ENCODE peak calls at places on chromosomes 12 and 14, in nine cellular contexts. One of them, this sample, is unnamed.

GRCh38 chr14:70642313-70643235 is 858 bp downstream of the TTC9 start:
- DNase-seq in mucosa of gallbladder: no peak
- DNase-seq in NCI-H2171 treated with DMSO at 0.1 percent for 48 hours: peak; percentile 36
- DNase-seq in activated T-cell treated with anti-CD3 and anti-CD28 coated beads for 1 hour: peak; percentile 25
- DNase-seq in head of caudate nucleus: no peak
- DNase-seq in stimulated activated CD4-positive, alpha-beta T cell treated with anti-CD3 and anti-CD28 coated beads, Interleukin-12 subunit alpha, Interleukin-12 subunit beta, amount 100 ng/mL, for 48 hours: no peak
- DNase-seq in adipocyte: peak; percentile 1
- DNase-seq in NT2/D1: no peak
- DNase-seq in stimulated activated CD8-positive, alpha-beta memory T cell treated with anti-CD3 and anti-CD28 coated beads, Interleukin-15, amount 100 ng/mL, for 4 hours: no peak
- DNase-seq in this sample: no peak

GRCh38 chr14:103555559-103556337 is 6.7 kb downstream of the BAG5 start:
- DNase-seq in activated T-cell treated with anti-CD3 and anti-CD28 coated beads for 1 hour: no peak
- DNase-seq in adipocyte: no peak
- DNase-seq in stimulated activated CD4-positive, alpha-beta T cell treated with anti-CD3 and anti-CD28 coated beads, Interleukin-12 subunit alpha, Interleukin-12 subunit beta, amount 100 ng/mL, for 48 hours: no peak
- DNase-seq in head of caudate nucleus: no peak
- DNase-seq in mucosa of gallbladder: no peak
- DNase-seq in NCI-H2171 treated with DMSO at 0.1 percent for 48 hours: no peak
- DNase-seq in stimulated activated CD8-positive, alpha-beta memory T cell treated with anti-CD3 and anti-CD28 coated beads, Interleukin-15, amount 100 ng/mL, for 4 hours: no peak
- DNase-seq in NT2/D1: no peak
- DNase-seq in this sample: no peak

GRCh38 chr14:90483551-90483950 is 86.7 kb downstream of the CALM1 start:
- DNase-seq in activated T-cell treated with anti-CD3 and anti-CD28 coated beads for 1 hour: peak; percentile 22
- DNase-seq in NT2/D1: no peak
- DNase-seq in stimulated activated CD4-positive, alpha-beta T cell treated with anti-CD3 and anti-CD28 coated beads, Interleukin-12 subunit alpha, Interleukin-12 subunit beta, amount 100 ng/mL, for 48 hours: no peak
- DNase-seq in NCI-H2171 treated with DMSO at 0.1 percent for 48 hours: peak; percentile 68
- DNase-seq in mucosa of gallbladder: peak; percentile 75
- DNase-seq in adipocyte: no peak
- DNase-seq in stimulated activated CD8-positive, alpha-beta memory T cell treated with anti-CD3 and anti-CD28 coated beads, Interleukin-15, amount 100 ng/mL, for 4 hours: no peak
- DNase-seq in head of caudate nucleus: no peak
- DNase-seq in this sample: no peak

GRCh38 chr12:14138495-14138894 is 157.1 kb upstream of the GRIN2B start:
- DNase-seq in stimulated activated CD4-positive, alpha-beta T cell treated with anti-CD3 and anti-CD28 coated beads, Interleukin-12 subunit alpha, Interleukin-12 subunit beta, amount 100 ng/mL, for 48 hours: no peak
- DNase-seq in NT2/D1: no peak
- DNase-seq in mucosa of gallbladder: no peak
- DNase-seq in adipocyte: no peak
- DNase-seq in NCI-H2171 treated with DMSO at 0.1 percent for 48 hours: no peak
- DNase-seq in stimulated activated CD8-positive, alpha-beta memory T cell treated with anti-CD3 and anti-CD28 coated beads, Interleukin-15, amount 100 ng/mL, for 4 hours: no peak
- DNase-seq in head of caudate nucleus: no peak
- DNase-seq in activated T-cell treated with anti-CD3 and anti-CD28 coated beads for 1 hour: no peak
- DNase-seq in this sample: no peak

GRCh38 chr14:26888592-26888991 is 290.8 kb upstream of the NOVA1 start:
- DNase-seq in stimulated activated CD8-positive, alpha-beta memory T cell treated with anti-CD3 and anti-CD28 coated beads, Interleukin-15, amount 100 ng/mL, for 4 hours: no peak
- DNase-seq in mucosa of gallbladder: no peak
- DNase-seq in NT2/D1: no peak
- DNase-seq in adipocyte: no peak
- DNase-seq in activated T-cell treated with anti-CD3 and anti-CD28 coated beads for 1 hour: no peak
- DNase-seq in head of caudate nucleus: no peak
- DNase-seq in NCI-H2171 treated with DMSO at 0.1 percent for 48 hours: no peak
- DNase-seq in stimulated activated CD4-positive, alpha-beta T cell treated with anti-CD3 and anti-CD28 coated beads, Interleukin-12 subunit alpha, Interleukin-12 subunit beta, amount 100 ng/mL, for 48 hours: no peak
- DNase-seq in this sample: no peak

GRCh38 chr12:49031573-49032161 is 13.1 kb upstream of the PRKAG1 start:
- DNase-seq in NT2/D1: no peak
- DNase-seq in activated T-cell treated with anti-CD3 and anti-CD28 coated beads for 1 hour: no peak
- DNase-seq in head of caudate nucleus: no peak
- DNase-seq in mucosa of gallbladder: no peak
- DNase-seq in NCI-H2171 treated with DMSO at 0.1 percent for 48 hours: no peak
- DNase-seq in stimulated activated CD8-positive, alpha-beta memory T cell treated with anti-CD3 and anti-CD28 coated beads, Interleukin-15, amount 100 ng/mL, for 4 hours: no peak
- DNase-seq in stimulated activated CD4-positive, alpha-beta T cell treated with anti-CD3 and anti-CD28 coated beads, Interleukin-12 subunit alpha, Interleukin-12 subunit beta, amount 100 ng/mL, for 48 hours: no peak
- DNase-seq in adipocyte: no peak
- DNase-seq in this sample: no peak

GRCh38 chr14:36198378-36198777 is 21.9 kb upstream of the PTCSC3 start:
- DNase-seq in activated T-cell treated with anti-CD3 and anti-CD28 coated beads for 1 hour: no peak
- DNase-seq in NCI-H2171 treated with DMSO at 0.1 percent for 48 hours: no peak
- DNase-seq in adipocyte: no peak
- DNase-seq in NT2/D1: no peak
- DNase-seq in stimulated activated CD4-positive, alpha-beta T cell treated with anti-CD3 and anti-CD28 coated beads, Interleukin-12 subunit alpha, Interleukin-12 subunit beta, amount 100 ng/mL, for 48 hours: no peak
- DNase-seq in mucosa of gallbladder: no peak
- DNase-seq in stimulated activated CD8-positive, alpha-beta memory T cell treated with anti-CD3 and anti-CD28 coated beads, Interleukin-15, amount 100 ng/mL, for 4 hours: no peak
- DNase-seq in head of caudate nucleus: no peak
- DNase-seq in this sample: no peak

GRCh38 chr12:95820096-95820703 is 29.6 kb upstream of the NTN4 start:
- DNase-seq in adipocyte: peak; percentile 80
- DNase-seq in NT2/D1: no peak
- DNase-seq in stimulated activated CD8-positive, alpha-beta memory T cell treated with anti-CD3 and anti-CD28 coated beads, Interleukin-15, amount 100 ng/mL, for 4 hours: no peak
- DNase-seq in activated T-cell treated with anti-CD3 and anti-CD28 coated beads for 1 hour: no peak
- DNase-seq in NCI-H2171 treated with DMSO at 0.1 percent for 48 hours: peak; percentile 75
- DNase-seq in mucosa of gallbladder: peak; percentile 69
- DNase-seq in stimulated activated CD4-positive, alpha-beta T cell treated with anti-CD3 and anti-CD28 coated beads, Interleukin-12 subunit alpha, Interleukin-12 subunit beta, amount 100 ng/mL, for 48 hours: no peak
- DNase-seq in head of caudate nucleus: no peak
- DNase-seq in this sample: no peak

GRCh38 chr14:99656171-99656570 is 11.2 kb downstream of the HHIPL1 start:
- DNase-seq in NCI-H2171 treated with DMSO at 0.1 percent for 48 hours: no peak
- DNase-seq in mucosa of gallbladder: no peak
- DNase-seq in stimulated activated CD8-positive, alpha-beta memory T cell treated with anti-CD3 and anti-CD28 coated beads, Interleukin-15, amount 100 ng/mL, for 4 hours: no peak
- DNase-seq in adipocyte: no peak
- DNase-seq in head of caudate nucleus: no peak
- DNase-seq in NT2/D1: no peak
- DNase-seq in stimulated activated CD4-positive, alpha-beta T cell treated with anti-CD3 and anti-CD28 coated beads, Interleukin-12 subunit alpha, Interleukin-12 subunit beta, amount 100 ng/mL, for 48 hours: no peak
- DNase-seq in activated T-cell treated with anti-CD3 and anti-CD28 coated beads for 1 hour: no peak
- DNase-seq in this sample: no peak

GRCh38 chr12:30853561-30854133 is 72.9 kb upstream of the TSPAN11 start:
- DNase-seq in NCI-H2171 treated with DMSO at 0.1 percent for 48 hours: no peak
- DNase-seq in mucosa of gallbladder: no peak
- DNase-seq in activated T-cell treated with anti-CD3 and anti-CD28 coated beads for 1 hour: no peak
- DNase-seq in head of caudate nucleus: no peak
- DNase-seq in NT2/D1: no peak
- DNase-seq in stimulated activated CD8-positive, alpha-beta memory T cell treated with anti-CD3 and anti-CD28 coated beads, Interleukin-15, amount 100 ng/mL, for 4 hours: no peak
- DNase-seq in adipocyte: no peak
- DNase-seq in stimulated activated CD4-positive, alpha-beta T cell treated with anti-CD3 and anti-CD28 coated beads, Interleukin-12 subunit alpha, Interleukin-12 subunit beta, amount 100 ng/mL, for 48 hours: no peak
- DNase-seq in this sample: no peak

GRCh38 chr12:44532940-44533339 is 343.2 kb downstream of the NELL2 start:
- DNase-seq in stimulated activated CD8-positive, alpha-beta memory T cell treated with anti-CD3 and anti-CD28 coated beads, Interleukin-15, amount 100 ng/mL, for 4 hours: no peak
- DNase-seq in adipocyte: no peak
- DNase-seq in NCI-H2171 treated with DMSO at 0.1 percent for 48 hours: no peak
- DNase-seq in NT2/D1: no peak
- DNase-seq in mucosa of gallbladder: no peak
- DNase-seq in stimulated activated CD4-positive, alpha-beta T cell treated with anti-CD3 and anti-CD28 coated beads, Interleukin-12 subunit alpha, Interleukin-12 subunit beta, amount 100 ng/mL, for 48 hours: no peak
- DNase-seq in head of caudate nucleus: no peak
- DNase-seq in activated T-cell treated with anti-CD3 and anti-CD28 coated beads for 1 hour: no peak
- DNase-seq in this sample: no peak

GRCh38 chr12:1518486-1518762 is 76.0 kb downstream of the FBXL14 start:
- DNase-seq in NCI-H2171 treated with DMSO at 0.1 percent for 48 hours: no peak
- DNase-seq in mucosa of gallbladder: no peak
- DNase-seq in stimulated activated CD4-positive, alpha-beta T cell treated with anti-CD3 and anti-CD28 coated beads, Interleukin-12 subunit alpha, Interleukin-12 subunit beta, amount 100 ng/mL, for 48 hours: no peak
- DNase-seq in NT2/D1: no peak
- DNase-seq in activated T-cell treated with anti-CD3 and anti-CD28 coated beads for 1 hour: no peak
- DNase-seq in stimulated activated CD8-positive, alpha-beta memory T cell treated with anti-CD3 and anti-CD28 coated beads, Interleukin-15, amount 100 ng/mL, for 4 hours: no peak
- DNase-seq in adipocyte: no peak
- DNase-seq in head of caudate nucleus: no peak
- DNase-seq in this sample: no peak

GRCh38 chr14:54920052-54920451 is 17.4 kb upstream of the GCH1 start:
- DNase-seq in head of caudate nucleus: no peak
- DNase-seq in mucosa of gallbladder: no peak
- DNase-seq in stimulated activated CD8-positive, alpha-beta memory T cell treated with anti-CD3 and anti-CD28 coated beads, Interleukin-15, amount 100 ng/mL, for 4 hours: no peak
- DNase-seq in NT2/D1: no peak
- DNase-seq in adipocyte: no peak
- DNase-seq in NCI-H2171 treated with DMSO at 0.1 percent for 48 hours: no peak
- DNase-seq in activated T-cell treated with anti-CD3 and anti-CD28 coated beads for 1 hour: no peak
- DNase-seq in stimulated activated CD4-positive, alpha-beta T cell treated with anti-CD3 and anti-CD28 coated beads, Interleukin-12 subunit alpha, Interleukin-12 subunit beta, amount 100 ng/mL, for 48 hours: no peak
- DNase-seq in this sample: no peak

GRCh38 chr12:115450017-115450416 is 766.0 kb upstream of the TBX3 start:
- DNase-seq in activated T-cell treated with anti-CD3 and anti-CD28 coated beads for 1 hour: no peak
- DNase-seq in adipocyte: no peak
- DNase-seq in NT2/D1: peak; percentile 42
- DNase-seq in mucosa of gallbladder: no peak
- DNase-seq in head of caudate nucleus: no peak
- DNase-seq in stimulated activated CD8-positive, alpha-beta memory T cell treated with anti-CD3 and anti-CD28 coated beads, Interleukin-15, amount 100 ng/mL, for 4 hours: no peak
- DNase-seq in NCI-H2171 treated with DMSO at 0.1 percent for 48 hours: no peak
- DNase-seq in stimulated activated CD4-positive, alpha-beta T cell treated with anti-CD3 and anti-CD28 coated beads, Interleukin-12 subunit alpha, Interleukin-12 subunit beta, amount 100 ng/mL, for 48 hours: no peak
- DNase-seq in this sample: no peak

GRCh38 chr12:114339626-114340025 is 66.3 kb downstream of the TBX5 start:
- DNase-seq in activated T-cell treated with anti-CD3 and anti-CD28 coated beads for 1 hour: no peak
- DNase-seq in stimulated activated CD8-positive, alpha-beta memory T cell treated with anti-CD3 and anti-CD28 coated beads, Interleukin-15, amount 100 ng/mL, for 4 hours: no peak
- DNase-seq in stimulated activated CD4-positive, alpha-beta T cell treated with anti-CD3 and anti-CD28 coated beads, Interleukin-12 subunit alpha, Interleukin-12 subunit beta, amount 100 ng/mL, for 48 hours: no peak
- DNase-seq in head of caudate nucleus: no peak
- DNase-seq in NCI-H2171 treated with DMSO at 0.1 percent for 48 hours: no peak
- DNase-seq in adipocyte: no peak
- DNase-seq in mucosa of gallbladder: no peak
- DNase-seq in NT2/D1: no peak
- DNase-seq in this sample: no peak

GRCh38 chr14:32593290-32593942 is 264.3 kb downstream of the AKAP6 start:
- DNase-seq in adipocyte: peak; percentile 64
- DNase-seq in activated T-cell treated with anti-CD3 and anti-CD28 coated beads for 1 hour: no peak
- DNase-seq in stimulated activated CD4-positive, alpha-beta T cell treated with anti-CD3 and anti-CD28 coated beads, Interleukin-12 subunit alpha, Interleukin-12 subunit beta, amount 100 ng/mL, for 48 hours: no peak
- DNase-seq in stimulated activated CD8-positive, alpha-beta memory T cell treated with anti-CD3 and anti-CD28 coated beads, Interleukin-15, amount 100 ng/mL, for 4 hours: no peak
- DNase-seq in NCI-H2171 treated with DMSO at 0.1 percent for 48 hours: no peak
- DNase-seq in head of caudate nucleus: no peak
- DNase-seq in mucosa of gallbladder: no peak
- DNase-seq in NT2/D1: no peak
- DNase-seq in this sample: no peak

GRCh38 chr12:28610401-28611114 is 420.3 kb downstream of the CCDC91 start:
- DNase-seq in NT2/D1: no peak
- DNase-seq in stimulated activated CD8-positive, alpha-beta memory T cell treated with anti-CD3 and anti-CD28 coated beads, Interleukin-15, amount 100 ng/mL, for 4 hours: no peak
- DNase-seq in head of caudate nucleus: no peak
- DNase-seq in stimulated activated CD4-positive, alpha-beta T cell treated with anti-CD3 and anti-CD28 coated beads, Interleukin-12 subunit alpha, Interleukin-12 subunit beta, amount 100 ng/mL, for 48 hours: no peak
- DNase-seq in adipocyte: no peak
- DNase-seq in mucosa of gallbladder: no peak
- DNase-seq in activated T-cell treated with anti-CD3 and anti-CD28 coated beads for 1 hour: no peak
- DNase-seq in NCI-H2171 treated with DMSO at 0.1 percent for 48 hours: no peak
- DNase-seq in this sample: no peak

GRCh38 chr12:119459481-119459880 is 125.0 kb downstream of the CCDC60 start:
- DNase-seq in NCI-H2171 treated with DMSO at 0.1 percent for 48 hours: no peak
- DNase-seq in mucosa of gallbladder: no peak
- DNase-seq in stimulated activated CD8-positive, alpha-beta memory T cell treated with anti-CD3 and anti-CD28 coated beads, Interleukin-15, amount 100 ng/mL, for 4 hours: no peak
- DNase-seq in activated T-cell treated with anti-CD3 and anti-CD28 coated beads for 1 hour: no peak
- DNase-seq in NT2/D1: no peak
- DNase-seq in head of caudate nucleus: no peak
- DNase-seq in adipocyte: no peak
- DNase-seq in stimulated activated CD4-positive, alpha-beta T cell treated with anti-CD3 and anti-CD28 coated beads, Interleukin-12 subunit alpha, Interleukin-12 subunit beta, amount 100 ng/mL, for 48 hours: no peak
- DNase-seq in this sample: no peak

GRCh38 chr14:73759183-73759713 is 45.1 kb upstream of the PNMA1 start:
- DNase-seq in adipocyte: peak; percentile 79
- DNase-seq in mucosa of gallbladder: peak; percentile 54
- DNase-seq in NCI-H2171 treated with DMSO at 0.1 percent for 48 hours: peak; percentile 55
- DNase-seq in NT2/D1: no peak
- DNase-seq in stimulated activated CD8-positive, alpha-beta memory T cell treated with anti-CD3 and anti-CD28 coated beads, Interleukin-15, amount 100 ng/mL, for 4 hours: peak; percentile 38
- DNase-seq in activated T-cell treated with anti-CD3 and anti-CD28 coated beads for 1 hour: peak; percentile 41
- DNase-seq in head of caudate nucleus: no peak
- DNase-seq in stimulated activated CD4-positive, alpha-beta T cell treated with anti-CD3 and anti-CD28 coated beads, Interleukin-12 subunit alpha, Interleukin-12 subunit beta, amount 100 ng/mL, for 48 hours: no peak
- DNase-seq in this sample: peak; percentile 61

GRCh38 chr14:76958975-76959710 is 69.4 kb downstream of the IRF2BPL start:
- DNase-seq in NT2/D1: no peak
- DNase-seq in head of caudate nucleus: no peak
- DNase-seq in stimulated activated CD4-positive, alpha-beta T cell treated with anti-CD3 and anti-CD28 coated beads, Interleukin-12 subunit alpha, Interleukin-12 subunit beta, amount 100 ng/mL, for 48 hours: no peak
- DNase-seq in adipocyte: peak; percentile 70
- DNase-seq in activated T-cell treated with anti-CD3 and anti-CD28 coated beads for 1 hour: no peak
- DNase-seq in stimulated activated CD8-positive, alpha-beta memory T cell treated with anti-CD3 and anti-CD28 coated beads, Interleukin-15, amount 100 ng/mL, for 4 hours: no peak
- DNase-seq in NCI-H2171 treated with DMSO at 0.1 percent for 48 hours: no peak
- DNase-seq in mucosa of gallbladder: no peak
- DNase-seq in this sample: no peak

GRCh38 chr14:65776193-65776592 is 363.7 kb downstream of the FUT8 start:
- DNase-seq in NCI-H2171 treated with DMSO at 0.1 percent for 48 hours: no peak
- DNase-seq in activated T-cell treated with anti-CD3 and anti-CD28 coated beads for 1 hour: no peak
- DNase-seq in NT2/D1: no peak
- DNase-seq in adipocyte: peak; percentile 4
- DNase-seq in mucosa of gallbladder: no peak
- DNase-seq in head of caudate nucleus: no peak
- DNase-seq in stimulated activated CD8-positive, alpha-beta memory T cell treated with anti-CD3 and anti-CD28 coated beads, Interleukin-15, amount 100 ng/mL, for 4 hours: no peak
- DNase-seq in stimulated activated CD4-positive, alpha-beta T cell treated with anti-CD3 and anti-CD28 coated beads, Interleukin-12 subunit alpha, Interleukin-12 subunit beta, amount 100 ng/mL, for 48 hours: no peak
- DNase-seq in this sample: no peak

GRCh38 chr12:53533476-53533875 is 26.2 kb upstream of the NPFF start:
- DNase-seq in stimulated activated CD4-positive, alpha-beta T cell treated with anti-CD3 and anti-CD28 coated beads, Interleukin-12 subunit alpha, Interleukin-12 subunit beta, amount 100 ng/mL, for 48 hours: no peak
- DNase-seq in head of caudate nucleus: no peak
- DNase-seq in adipocyte: no peak
- DNase-seq in mucosa of gallbladder: no peak
- DNase-seq in activated T-cell treated with anti-CD3 and anti-CD28 coated beads for 1 hour: no peak
- DNase-seq in NT2/D1: no peak
- DNase-seq in stimulated activated CD8-positive, alpha-beta memory T cell treated with anti-CD3 and anti-CD28 coated beads, Interleukin-15, amount 100 ng/mL, for 4 hours: no peak
- DNase-seq in NCI-H2171 treated with DMSO at 0.1 percent for 48 hours: no peak
- DNase-seq in this sample: no peak

GRCh38 chr12:86331457-86331856 is 75.3 kb upstream of the MGAT4C start:
- DNase-seq in NCI-H2171 treated with DMSO at 0.1 percent for 48 hours: no peak
- DNase-seq in adipocyte: no peak
- DNase-seq in mucosa of gallbladder: no peak
- DNase-seq in NT2/D1: no peak
- DNase-seq in activated T-cell treated with anti-CD3 and anti-CD28 coated beads for 1 hour: no peak
- DNase-seq in stimulated activated CD8-positive, alpha-beta memory T cell treated with anti-CD3 and anti-CD28 coated beads, Interleukin-15, amount 100 ng/mL, for 4 hours: no peak
- DNase-seq in head of caudate nucleus: no peak
- DNase-seq in stimulated activated CD4-positive, alpha-beta T cell treated with anti-CD3 and anti-CD28 coated beads, Interleukin-12 subunit alpha, Interleukin-12 subunit beta, amount 100 ng/mL, for 48 hours: no peak
- DNase-seq in this sample: no peak

GRCh38 chr14:102279688-102280348 is 25.1 kb downstream of the MOK start:
- DNase-seq in activated T-cell treated with anti-CD3 and anti-CD28 coated beads for 1 hour: no peak
- DNase-seq in mucosa of gallbladder: no peak
- DNase-seq in stimulated activated CD4-positive, alpha-beta T cell treated with anti-CD3 and anti-CD28 coated beads, Interleukin-12 subunit alpha, Interleukin-12 subunit beta, amount 100 ng/mL, for 48 hours: peak; percentile 3
- DNase-seq in adipocyte: peak; percentile 84
- DNase-seq in NCI-H2171 treated with DMSO at 0.1 percent for 48 hours: no peak
- DNase-seq in head of caudate nucleus: peak; percentile 9
- DNase-seq in NT2/D1: no peak
- DNase-seq in stimulated activated CD8-positive, alpha-beta memory T cell treated with anti-CD3 and anti-CD28 coated beads, Interleukin-15, amount 100 ng/mL, for 4 hours: no peak
- DNase-seq in this sample: peak; percentile 35

GRCh38 chr14:53109688-53110041 is 43.5 kb downstream of the DDHD1 start:
- DNase-seq in head of caudate nucleus: no peak
- DNase-seq in stimulated activated CD4-positive, alpha-beta T cell treated with anti-CD3 and anti-CD28 coated beads, Interleukin-12 subunit alpha, Interleukin-12 subunit beta, amount 100 ng/mL, for 48 hours: no peak
- DNase-seq in NT2/D1: no peak
- DNase-seq in adipocyte: no peak
- DNase-seq in stimulated activated CD8-positive, alpha-beta memory T cell treated with anti-CD3 and anti-CD28 coated beads, Interleukin-15, amount 100 ng/mL, for 4 hours: no peak
- DNase-seq in NCI-H2171 treated with DMSO at 0.1 percent for 48 hours: no peak
- DNase-seq in activated T-cell treated with anti-CD3 and anti-CD28 coated beads for 1 hour: no peak
- DNase-seq in mucosa of gallbladder: no peak
- DNase-seq in this sample: no peak

GRCh38 chr14:40727107-40727506 is 879.6 kb upstream of the LRFN5 start:
- DNase-seq in NCI-H2171 treated with DMSO at 0.1 percent for 48 hours: no peak
- DNase-seq in mucosa of gallbladder: no peak
- DNase-seq in activated T-cell treated with anti-CD3 and anti-CD28 coated beads for 1 hour: no peak
- DNase-seq in stimulated activated CD4-positive, alpha-beta T cell treated with anti-CD3 and anti-CD28 coated beads, Interleukin-12 subunit alpha, Interleukin-12 subunit beta, amount 100 ng/mL, for 48 hours: no peak
- DNase-seq in NT2/D1: no peak
- DNase-seq in stimulated activated CD8-positive, alpha-beta memory T cell treated with anti-CD3 and anti-CD28 coated beads, Interleukin-15, amount 100 ng/mL, for 4 hours: no peak
- DNase-seq in head of caudate nucleus: no peak
- DNase-seq in adipocyte: no peak
- DNase-seq in this sample: no peak

GRCh38 chr14:95548328-95548929 is 13.6 kb downstream of the GLRX5 start:
- DNase-seq in stimulated activated CD8-positive, alpha-beta memory T cell treated with anti-CD3 and anti-CD28 coated beads, Interleukin-15, amount 100 ng/mL, for 4 hours: no peak
- DNase-seq in adipocyte: no peak
- DNase-seq in mucosa of gallbladder: no peak
- DNase-seq in NT2/D1: no peak
- DNase-seq in head of caudate nucleus: no peak
- DNase-seq in activated T-cell treated with anti-CD3 and anti-CD28 coated beads for 1 hour: no peak
- DNase-seq in NCI-H2171 treated with DMSO at 0.1 percent for 48 hours: no peak
- DNase-seq in stimulated activated CD4-positive, alpha-beta T cell treated with anti-CD3 and anti-CD28 coated beads, Interleukin-12 subunit alpha, Interleukin-12 subunit beta, amount 100 ng/mL, for 48 hours: no peak
- DNase-seq in this sample: no peak

GRCh38 chr14:74886001-74886400 is 4.3 kb downstream of the DLST start:
- DNase-seq in mucosa of gallbladder: no peak
- DNase-seq in NCI-H2171 treated with DMSO at 0.1 percent for 48 hours: no peak
- DNase-seq in adipocyte: peak; percentile 96
- DNase-seq in stimulated activated CD4-positive, alpha-beta T cell treated with anti-CD3 and anti-CD28 coated beads, Interleukin-12 subunit alpha, Interleukin-12 subunit beta, amount 100 ng/mL, for 48 hours: no peak
- DNase-seq in NT2/D1: peak; percentile 59
- DNase-seq in stimulated activated CD8-positive, alpha-beta memory T cell treated with anti-CD3 and anti-CD28 coated beads, Interleukin-15, amount 100 ng/mL, for 4 hours: no peak
- DNase-seq in head of caudate nucleus: no peak
- DNase-seq in activated T-cell treated with anti-CD3 and anti-CD28 coated beads for 1 hour: no peak
- DNase-seq in this sample: no peak

GRCh38 chr12:121812320-121812871 is 8.6 kb downstream of the SETD1B start:
- DNase-seq in head of caudate nucleus: no peak
- DNase-seq in mucosa of gallbladder: peak; percentile 78
- DNase-seq in stimulated activated CD4-positive, alpha-beta T cell treated with anti-CD3 and anti-CD28 coated beads, Interleukin-12 subunit alpha, Interleukin-12 subunit beta, amount 100 ng/mL, for 48 hours: no peak
- DNase-seq in adipocyte: peak; percentile 80
- DNase-seq in activated T-cell treated with anti-CD3 and anti-CD28 coated beads for 1 hour: no peak
- DNase-seq in NT2/D1: no peak
- DNase-seq in NCI-H2171 treated with DMSO at 0.1 percent for 48 hours: peak; percentile 20
- DNase-seq in stimulated activated CD8-positive, alpha-beta memory T cell treated with anti-CD3 and anti-CD28 coated beads, Interleukin-15, amount 100 ng/mL, for 4 hours: no peak
- DNase-seq in this sample: peak; percentile 82

This sample was measured in lung.